ENCODE peak calls at places on chromosomes 13 and 19, in six cellular contexts. O, K, G, M, J and E are unnamed samples.

GRCh38 chr19:50873056-50873455 is at the start of gene KLK2:
- DNase-seq in O (no peak), K (no peak), G (no peak), M (no peak), J (no peak), E (no peak)

GRCh38 chr13:98515804-98516465 is 61.0 kb downstream of the STK24 start:
- DNase-seq in O (no peak), K (no peak), G (no peak), M (no peak), J (no peak), E (no peak)

GRCh38 chr19:1830568-1830967 is 17.7 kb downstream of the REXO1 start:
- DNase-seq in O (no peak), K (no peak), G (no peak), M (no peak), J (no peak), E (no peak)

GRCh38 chr13:80430561-80430960 is 89.6 kb upstream of the SPRY2 start:
- DNase-seq in O (no peak), K (no peak), G (no peak), M (no peak), J (no peak), E (no peak)

GRCh38 chr13:55483626-55484158 is 1657.0 kb upstream of the PRR20A start:
- DNase-seq in O (no peak), K (no peak), G (no peak), M (no peak), J (no peak), E (no peak)

GRCh38 chr13:46642254-46642653 is 89.3 kb downstream of the LRCH1 start:
- DNase-seq in O (no peak), K (no peak), G (no peak), M (no peak), J (no peak), E (no peak)

GRCh38 chr19:55158848-55159793 is 1.6 kb upstream of the TNNI3 start:
- DNase-seq in O (no peak), K (peak; percentile 85), G (no peak), M (no peak), J (no peak), E (no peak)

GRCh38 chr13:109241160-109241559 is 545.2 kb downstream of the IRS2 start:
- DNase-seq in O (no peak), K (no peak), G (no peak), M (no peak), J (no peak), E (no peak)

GRCh38 chr19:56980864-56981263 is 138.9 kb upstream of the USP29 start:
- DNase-seq in O (no peak), K (no peak), G (no peak), M (no peak), J (no peak), E (no peak)

GRCh38 chr13:72586519-72586918 is 140.9 kb downstream of the MZT1 start:
- DNase-seq in O (no peak), K (no peak), G (no peak), M (no peak), J (no peak), E (no peak)

GRCh38 chr13:113322043-113322461 is 25.0 kb downstream of the LAMP1 start:
- DNase-seq in O (no peak), K (no peak), G (no peak), M (no peak), J (no peak), E (no peak)

GRCh38 chr19:49832556-49832955 is 14.5 kb downstream of the MED25 start:
- DNase-seq in O (no peak), K (no peak), G (no peak), M (no peak), J (no peak), E (no peak)

GRCh38 chr13:106083620-106084350 is 451.7 kb downstream of the EFNB2 start:
- DNase-seq in O (no peak), K (peak; percentile 17), G (peak; percentile 27), M (no peak), J (no peak), E (no peak)

GRCh38 chr13:50130686-50131051 is 115.4 kb downstream of the KCNRG start:
- DNase-seq in O (no peak), K (peak; percentile 32), G (no peak), M (no peak), J (no peak), E (peak; percentile 17)

GRCh38 chr13:60627071-60627686 is 230.2 kb downstream of the TDRD3 start:
- DNase-seq in O (no peak), K (no peak), G (peak; percentile 12), M (no peak), J (no peak), E (no peak)

GRCh38 chr13:94169783-94170513 is 309.5 kb downstream of the DCT start:
- DNase-seq in O (peak; percentile 4), K (no peak), G (no peak), M (no peak), J (no peak), E (no peak)